ENCODE peak calls at places on chromosomes 2 and 18, in ten cellular contexts. S, P, B, U, V, O, A, K, L and R are unnamed samples.

GRCh38 chr2:64769392-64770044 is 115.8 kb upstream of the SERTAD2 start:
- DNase-seq in S (no peak), P (peak; percentile 33), B (no peak), U (no peak), V (no peak), O (no peak), A (no peak), K (no peak), L (no peak), R (no peak)

GRCh38 chr2:41908349-41908748 is 139.5 kb upstream of the PKDCC start:
- DNase-seq in S (no peak), P (no peak), B (no peak), U (no peak), V (no peak), O (no peak), A (no peak), K (no peak), L (no peak), R (no peak)

GRCh38 chr2:134144651-134145050 is 109.2 kb upstream of the MGAT5 start:
- DNase-seq in S (no peak), P (peak; percentile 51), B (no peak), U (no peak), V (no peak), O (no peak), A (no peak), K (no peak), L (no peak), R (no peak)

GRCh38 chr2:88627055-88627855 is at the start of gene EIF2AK3:
- DNase-seq in S (peak; percentile 98), P (peak; percentile 100), B (peak; percentile 99), U (peak; percentile 99), V (peak; percentile 100), O (peak; percentile 100), A (peak; percentile 98), K (peak; percentile 100), L (peak; percentile 98), R (peak; percentile 82)

GRCh38 chr18:77711096-77711495 is 461.4 kb downstream of the GALR1 start:
- DNase-seq in S (no peak), P (peak; percentile 9), B (no peak), U (no peak), V (no peak), O (peak; percentile 18), A (no peak), K (no peak), L (no peak), R (no peak)

GRCh38 chr2:43853141-43854081 is 14.6 kb downstream of the ABCG8 start:
- DNase-seq in S (no peak), P (no peak), B (no peak), U (no peak), V (no peak), O (no peak), A (no peak), K (no peak), L (no peak), R (no peak)

GRCh38 chr2:101251844-101252407 is 760 bp upstream of the CNOT11 start:
- DNase-seq in S (peak; percentile 23), P (no peak), B (no peak), U (no peak), V (no peak), O (peak; percentile 42), A (no peak), K (peak; percentile 2), L (no peak), R (no peak)

GRCh38 chr2:205698556-205699282 is 16.4 kb downstream of the NRP2 start:
- DNase-seq in S (no peak), P (no peak), B (no peak), U (no peak), V (no peak), O (peak; percentile 85), A (no peak), K (peak; percentile 60), L (no peak), R (no peak)

GRCh38 chr2:150465703-150466569 is 21.5 kb downstream of the RND3 start:
- DNase-seq in S (no peak), P (no peak), B (no peak), U (no peak), V (no peak), O (no peak), A (no peak), K (no peak), L (no peak), R (no peak)

GRCh38 chr2:147204102-147204501 is 640.7 kb upstream of the ACVR2A start:
- DNase-seq in S (no peak), P (peak; percentile 42), B (no peak), U (no peak), V (no peak), O (no peak), A (no peak), K (peak; percentile 69), L (no peak), R (no peak)

GRCh38 chr2:5720426-5720825 is 28.2 kb downstream of the SOX11 start:
- DNase-seq in S (no peak), P (no peak), B (no peak), U (no peak), V (peak; percentile 26), O (no peak), A (no peak), K (no peak), L (no peak), R (no peak)

GRCh38 chr2:206693399-206694137 is 24.6 kb downstream of the DYTN start:
- DNase-seq in S (peak; percentile 40), P (peak; percentile 75), B (peak; percentile 25), U (no peak), V (peak; percentile 27), O (peak; percentile 72), A (no peak), K (peak; percentile 77), L (no peak), R (peak; percentile 28)

GRCh38 chr2:180657054-180657453 is 323.4 kb upstream of the UBE2E3 start:
- DNase-seq in S (no peak), P (no peak), B (no peak), U (no peak), V (no peak), O (no peak), A (no peak), K (peak; percentile 60), L (no peak), R (no peak)

GRCh38 chr2:105864262-105864661 is 119.5 kb downstream of the NCK2 start:
- DNase-seq in S (no peak), P (no peak), B (no peak), U (no peak), V (no peak), O (no peak), A (no peak), K (no peak), L (no peak), R (no peak)

DNA sequence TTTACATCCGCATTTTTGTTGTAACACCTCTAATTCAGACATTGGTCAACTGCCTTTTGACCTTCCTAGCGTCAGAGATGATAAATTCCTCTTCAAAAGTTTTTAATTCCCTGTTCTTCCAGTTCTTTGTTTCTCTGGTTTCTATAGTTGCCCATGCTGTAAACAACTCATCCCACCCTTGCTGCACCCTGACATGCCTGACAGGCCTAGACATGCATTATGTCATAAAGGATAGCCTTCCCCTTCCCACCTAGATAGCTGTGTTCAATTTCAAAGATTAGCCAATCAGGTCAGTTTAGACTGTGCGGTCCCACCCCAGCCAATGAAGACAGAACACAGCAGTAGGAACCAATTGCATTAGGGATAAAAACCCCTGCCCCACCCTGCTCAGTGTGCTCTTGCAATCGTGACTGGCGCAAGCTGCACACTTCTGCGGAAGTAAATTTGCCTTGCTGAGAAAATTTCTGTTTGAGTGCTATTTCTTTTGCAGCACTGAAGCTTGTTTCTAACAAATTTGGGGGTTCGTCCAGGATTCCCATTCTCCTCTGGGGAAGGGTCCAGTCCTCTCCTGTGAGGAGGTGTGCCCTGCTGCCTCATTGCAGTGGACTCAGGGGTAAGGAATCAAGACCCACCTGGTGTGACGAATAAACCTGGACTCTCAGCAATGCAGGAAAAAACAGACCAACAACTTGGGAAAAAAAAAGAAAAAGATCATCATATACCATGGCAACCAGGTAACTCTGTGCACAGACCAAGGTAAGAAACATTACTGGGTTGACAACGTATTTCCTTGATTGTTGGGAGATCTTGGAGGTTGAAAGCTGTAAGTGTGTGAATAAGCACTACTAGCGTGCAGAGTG is 9.1 kb upstream of the SAP130 start:
- DNase-seq in S (no peak), P (no peak), B (no peak), U (no peak), V (no peak), O (no peak), A (no peak), K (no peak), L (no peak), R (no peak)
- H3K9me3 ChIP-seq in S (peaks cover 63% of the 10 kb centered on the region), P (peaks cover under 1% of the 10 kb centered on the region), B (no peaks in the 10 kb centered on the region), U (peaks cover 14% of the 10 kb centered on the region), V (peaks cover 21% of the 10 kb centered on the region), O (no peaks in the 10 kb centered on the region), A (peaks cover 14% of the 10 kb centered on the region), K (no peaks in the 10 kb centered on the region), L (peaks cover 24% of the 10 kb centered on the region), R (peaks cover 13% of the 10 kb centered on the region)

GRCh38 chr2:108458082-108458481 is 9.1 kb downstream of the GCC2 start:
- DNase-seq in S (no peak), P (no peak), B (no peak), U (no peak), V (no peak), O (no peak), A (no peak), K (no peak), L (no peak), R (no peak)
- H3K9me3 ChIP-seq in S (peaks cover 12% of the 10 kb centered on the region), P (peaks cover 3% of the 10 kb centered on the region), B (peaks cover 4% of the 10 kb centered on the region), U (no peaks in the 10 kb centered on the region), V (peaks cover 3% of the 10 kb centered on the region), O (no peaks in the 10 kb centered on the region), A (no peaks in the 10 kb centered on the region), K (no peaks in the 10 kb centered on the region), L (peaks cover 14% of the 10 kb centered on the region), R (no peaks in the 10 kb centered on the region)

GRCh38 chr2:52258038-52258437 is 1226.1 kb upstream of the NRXN1 start:
- DNase-seq in S (no peak), P (no peak), B (no peak), U (no peak), V (no peak), O (no peak), A (no peak), K (no peak), L (no peak), R (no peak)

GRCh38 chr2:52253605-52254004 is 1221.7 kb upstream of the NRXN1 start:
- DNase-seq in S (no peak), P (no peak), B (no peak), U (no peak), V (no peak), O (no peak), A (no peak), K (no peak), L (no peak), R (no peak)
- H3K9me3 ChIP-seq in S (peaks cover 3% of the 10 kb centered on the region), P (no peaks in the 10 kb centered on the region), B (no peaks in the 10 kb centered on the region), U (no peaks in the 10 kb centered on the region), V (no peaks in the 10 kb centered on the region), O (no peaks in the 10 kb centered on the region), A (no peaks in the 10 kb centered on the region), K (no peaks in the 10 kb centered on the region), L (no peaks in the 10 kb centered on the region), R (no peaks in the 10 kb centered on the region)

DNA sequence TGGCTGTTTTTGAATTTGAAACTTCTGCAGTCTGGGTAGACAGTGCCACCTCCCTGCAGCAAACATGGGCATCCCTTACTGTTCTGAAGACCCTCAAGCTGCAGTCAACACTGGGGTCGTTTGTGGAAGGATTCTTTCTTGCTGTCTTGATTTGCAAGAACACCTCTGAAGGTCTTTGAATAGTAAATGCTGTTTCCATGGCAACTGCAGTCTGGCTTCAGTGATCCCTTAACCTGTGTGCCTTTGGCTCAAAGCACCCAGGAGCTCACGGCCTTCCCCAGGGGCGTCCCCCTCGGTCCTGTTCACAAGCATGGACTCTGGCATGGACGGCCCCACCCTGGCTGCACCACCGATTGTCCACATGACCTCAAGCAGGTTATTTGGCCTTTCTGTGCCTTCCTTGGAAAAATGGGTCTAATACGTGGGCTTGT is 38.3 kb downstream of the LRRFIP1 start:
- DNase-seq in S (no peak), P (no peak), B (no peak), U (no peak), V (no peak), O (peak; percentile 79), A (no peak), K (no peak), L (no peak), R (no peak)
- H3K9me3 ChIP-seq in S (no peaks in the 10 kb centered on the region), P (no peaks in the 10 kb centered on the region), B (no peaks in the 10 kb centered on the region), U (no peaks in the 10 kb centered on the region), V (no peaks in the 10 kb centered on the region), O (no peaks in the 10 kb centered on the region), A (no peaks in the 10 kb centered on the region), K (no peaks in the 10 kb centered on the region), L (no peaks in the 10 kb centered on the region), R (no peaks in the 10 kb centered on the region)